ENCODE peak calls at places on chromosomes 6 and 20, in ten cellular contexts. K, J, G, W, N, B, A, I, H and D are unnamed samples.

GRCh38 chr6:157236040-157236725 is 87.1 kb downstream of the TMEM242 start:
- DNase-seq in H (no peak), W (peak), N (no peak), J (no peak), G (no peak), B (no peak), A (no peak), K (no peak), I (peak), D (no peak)

GRCh38 chr6:12528581-12529363 is 187.8 kb upstream of the PHACTR1 start:
- DNase-seq in I (no peak), W (no peak), J (no peak), K (no peak), B (no peak), G (no peak), H (no peak), N (no peak), A (no peak), D (no peak)

GRCh38 chr20:31516166-31516565 is 1.9 kb downstream of the HM13 start:
- DNase-seq in H (no peak), J (no peak), G (no peak), I (no peak), B (no peak), K (no peak), W (no peak), N (peak), A (no peak), D (no peak)

GRCh38 chr20:63808964-63809674 is 21.9 kb downstream of the ZBTB46 start:
- DNase-seq in K (no peak), W (no peak), G (no peak), B (no peak), N (no peak), A (no peak), H (no peak), J (no peak), I (no peak), D (no peak)

GRCh38 chr6:3410385-3411360 is 46.2 kb downstream of the SLC22A23 start:
- DNase-seq in J (no peak), B (peak), H (peak), I (no peak), W (peak), A (no peak), K (no peak), G (peak), N (peak), D (no peak)

GRCh38 chr20:37542281-37542680 is 14.6 kb upstream of the BLCAP start:
- DNase-seq in I (no peak), G (no peak), H (no peak), B (no peak), A (no peak), K (no peak), W (no peak), J (no peak), N (peak), D (no peak)

GRCh38 chr6:161429921-161430490 is 156.1 kb upstream of the AGPAT4 start:
- DNase-seq in W (no peak), J (no peak), A (no peak), I (no peak), K (no peak), G (no peak), H (no peak), N (no peak), B (no peak), D (no peak)

GRCh38 chr20:45358282-45359068 is 4.5 kb upstream of the SYS1 start:
- DNase-seq in J (no peak), B (peak), I (no peak), A (peak), K (peak), N (peak), W (no peak), H (peak), G (no peak), D (peak)

GRCh38 chr20:2521369-2522305 is 12.9 kb upstream of the ZNF343 start:
- DNase-seq in N (peak), I (no peak), G (no peak), B (no peak), W (peak), H (peak), A (no peak), K (no peak), J (no peak), D (no peak)

GRCh38 chr6:15550724-15551123 is 112.1 kb downstream of the DTNBP1 start:
- DNase-seq in B (no peak), G (no peak), K (no peak), A (no peak), J (no peak), H (no peak), W (no peak), N (no peak), I (no peak), D (no peak)

GRCh38 chr6:145415616-145416015 is 319.7 kb downstream of the EPM2A start:
- DNase-seq in I (no peak), K (no peak), A (no peak), B (no peak), W (no peak), J (no peak), G (no peak), N (no peak), H (no peak), D (no peak)

GRCh38 chr6:31272856-31273626 is 1.1 kb upstream of the HLA-C start:
- DNase-seq in G (no peak), I (no peak), N (no peak), A (no peak), B (no peak), H (no peak), W (peak), J (no peak), K (no peak), D (no peak)

GRCh38 chr6:104862456-104862855 is 2.7 kb upstream of the HACE1 start:
- DNase-seq in B (no peak), W (no peak), J (no peak), G (no peak), N (no peak), H (no peak), A (no peak), I (no peak), K (no peak), D (no peak)

GRCh38 chr6:109187399-109188114 is 92.2 kb downstream of the CEP57L1 start:
- DNase-seq in W (peak), J (no peak), A (peak), I (peak), B (peak), N (peak), K (no peak), H (peak), G (peak), D (no peak)

GRCh38 chr6:37054580-37054979 is 49.1 kb downstream of the FGD2 start:
- DNase-seq in N (no peak), K (no peak), B (no peak), J (no peak), A (no peak), I (peak), W (no peak), G (no peak), H (no peak), D (no peak)

GRCh38 chr6:39003072-39003471 is 45.5 kb upstream of the GLP1R start:
- DNase-seq in N (peak), H (no peak), G (no peak), I (no peak), J (no peak), K (no peak), W (peak), B (no peak), A (no peak), D (no peak)

GRCh38 chr6:48117246-48117645 is 6.2 kb upstream of the PTCHD4 start:
- DNase-seq in W (no peak), A (no peak), K (no peak), J (no peak), H (no peak), N (no peak), G (no peak), B (no peak), I (no peak), D (no peak)

GRCh38 chr6:129659590-129660345 is 50.2 kb downstream of the ARHGAP18 start:
- DNase-seq in I (no peak), A (no peak), G (no peak), W (no peak), H (no peak), B (no peak), K (no peak), J (no peak), N (peak), D (no peak)

GRCh38 chr6:24606200-24606599 is 39.8 kb downstream of the KIAA0319 start:
- DNase-seq in A (no peak), B (no peak), N (no peak), I (no peak), K (no peak), H (no peak), G (no peak), J (no peak), W (no peak), D (no peak)

GRCh38 chr6:156828280-156828703 is 51.1 kb downstream of the ARID1B start:
- DNase-seq in K (peak), I (no peak), H (no peak), N (peak), J (peak), A (no peak), W (peak), G (peak), B (no peak), D (no peak)

GRCh38 chr6:85923013-85923430 is 280.3 kb upstream of the SYNCRIP start:
- DNase-seq in G (peak), N (peak), A (no peak), B (peak), W (no peak), I (no peak), H (peak), J (peak), K (no peak), D (no peak)

GRCh38 chr20:52569201-52569600 is 377.6 kb upstream of the ZFP64 start:
- DNase-seq in I (no peak), H (no peak), G (no peak), A (no peak), J (no peak), B (no peak), N (peak), W (no peak), K (no peak), D (no peak)

GRCh38 chr6:133594551-133594950 is 294.4 kb upstream of the TCF21 start:
- DNase-seq in W (no peak), I (no peak), K (no peak), H (no peak), N (no peak), B (no peak), A (no peak), J (no peak), G (no peak), D (no peak)

GRCh38 chr20:43914697-43915208 is at the start of gene TOX2:
- DNase-seq in W (peak), I (peak), B (no peak), N (no peak), G (no peak), J (no peak), A (peak), K (no peak), H (no peak), D (peak)

GRCh38 chr6:1279065-1279464 is 32.8 kb upstream of the FOXQ1 start:
- DNase-seq in K (no peak), G (no peak), W (no peak), J (no peak), A (no peak), I (no peak), B (no peak), H (no peak), N (no peak), D (no peak)

GRCh38 chr6:33018904-33019303 is 9.5 kb upstream of the HLA-DOA start:
- DNase-seq in A (peak), K (peak), W (no peak), I (peak), G (no peak), N (peak), H (peak), B (peak), J (no peak), D (peak)

GRCh38 chr6:158854214-158855101 is 35.3 kb upstream of the EZR start:
- DNase-seq in J (no peak), N (peak), I (no peak), K (no peak), W (no peak), B (no peak), G (no peak), H (no peak), A (no peak), D (no peak)

GRCh38 chr20:63472159-63472811 is at the start of gene KCNQ2:
- DNase-seq in H (no peak), B (no peak), K (no peak), G (no peak), N (no peak), W (no peak), J (no peak), A (no peak), I (no peak), D (no peak)

GRCh38 chr6:156601156-156601820 is 175.9 kb upstream of the ARID1B start:
- DNase-seq in K (no peak), W (no peak), N (no peak), A (no peak), I (no peak), H (no peak), G (no peak), B (no peak), J (no peak), D (no peak)

GRCh38 chr6:14226051-14226660 is 108.6 kb downstream of the CD83 start:
- DNase-seq in H (no peak), K (no peak), N (no peak), J (no peak), G (no peak), B (no peak), A (no peak), W (no peak), I (no peak), D (no peak)

GRCh38 chr6:57305112-57305511 is 12.3 kb upstream of the PRIM2 start:
- DNase-seq in W (no peak), N (no peak), A (no peak), J (no peak), G (no peak), H (no peak), B (no peak), K (no peak), I (no peak), D (no peak)

GRCh38 chr6:20286968-20287565 is 74.8 kb upstream of the MBOAT1 start:
- DNase-seq in H (no peak), G (no peak), B (no peak), N (no peak), J (peak), W (no peak), K (peak), I (no peak), A (no peak), D (no peak)

GRCh38 chr6:12440981-12441380 is 150.8 kb downstream of the EDN1 start:
- DNase-seq in K (no peak), J (no peak), I (no peak), G (no peak), N (no peak), A (no peak), H (no peak), B (no peak), W (no peak), D (no peak)

GRCh38 chr20:41175201-41175651 is 37.9 kb downstream of the PLCG1 start:
- DNase-seq in G (no peak), I (no peak), B (no peak), W (no peak), J (no peak), N (no peak), A (no peak), K (no peak), H (no peak), D (no peak)

GRCh38 chr20:17807670-17808069 is 107.9 kb downstream of the BANF2 start:
- DNase-seq in H (no peak), A (no peak), J (no peak), N (no peak), G (no peak), K (no peak), I (no peak), B (no peak), W (no peak), D (no peak)

GRCh38 chr20:51029963-51030930 is 7.3 kb upstream of the KCNG1 start:
- DNase-seq in I (peak), W (no peak), H (no peak), N (no peak), J (no peak), B (no peak), G (no peak), A (peak), K (no peak), D (no peak)

GRCh38 chr6:39910164-39910563 is 24.1 kb downstream of the MOCS1 start:
- DNase-seq in G (no peak), J (no peak), B (no peak), I (no peak), A (no peak), K (no peak), N (no peak), H (no peak), W (no peak), D (peak)